ENCODE peak calls at places on chromosomes 1 and 21, in nine cellular contexts. One of them, this sample, is unnamed.

GRCh38 chr1:198932351-198932991 is 293.6 kb downstream of the PTPRC start:
- DNase-seq in HCT116: peak; percentile 56
- DNase-seq in right lobe of liver: no peak
- DNase-seq in nucleus accumbens: no peak
- DNase-seq in GM04504: no peak
- DNase-seq in HFF-Myc: no peak
- DNase-seq in nephron progenitor cell: no peak
- DNase-seq in retinal pigment epithelial cell: no peak
- DNase-seq in breast epithelium: no peak
- DNase-seq in this sample: no peak

GRCh38 chr21:42527127-42527488 is 13.5 kb downstream of the SLC37A1 start:
- DNase-seq in HCT116: no peak
- DNase-seq in right lobe of liver: no peak
- DNase-seq in nucleus accumbens: no peak
- DNase-seq in GM04504: no peak
- DNase-seq in HFF-Myc: no peak
- DNase-seq in nephron progenitor cell: no peak
- DNase-seq in retinal pigment epithelial cell: no peak
- DNase-seq in breast epithelium: peak; percentile 13
- DNase-seq in this sample: no peak

GRCh38 chr1:96306809-96307208 is 414.8 kb upstream of the PTBP2 start:
- DNase-seq in HCT116: no peak
- DNase-seq in right lobe of liver: no peak
- DNase-seq in nucleus accumbens: no peak
- DNase-seq in GM04504: peak; percentile 24
- DNase-seq in HFF-Myc: no peak
- DNase-seq in nephron progenitor cell: no peak
- DNase-seq in retinal pigment epithelial cell: no peak
- DNase-seq in breast epithelium: no peak
- DNase-seq in this sample: no peak

GRCh38 chr21:36193200-36193599 is 36.6 kb downstream of the DOP1B start:
- DNase-seq in HCT116: no peak
- DNase-seq in right lobe of liver: no peak
- DNase-seq in nucleus accumbens: no peak
- DNase-seq in GM04504: no peak
- DNase-seq in HFF-Myc: no peak
- DNase-seq in nephron progenitor cell: no peak
- DNase-seq in retinal pigment epithelial cell: no peak
- DNase-seq in breast epithelium: peak; percentile 23
- DNase-seq in this sample: no peak

GRCh38 chr1:207298186-207298585 is 23.3 kb upstream of the CD55 start:
- DNase-seq in HCT116: no peak
- DNase-seq in right lobe of liver: no peak
- DNase-seq in nucleus accumbens: no peak
- DNase-seq in GM04504: no peak
- DNase-seq in HFF-Myc: no peak
- DNase-seq in nephron progenitor cell: no peak
- DNase-seq in retinal pigment epithelial cell: no peak
- DNase-seq in breast epithelium: no peak
- DNase-seq in this sample: no peak

GRCh38 chr21:42975886-42976608 is 1.7 kb downstream of the PKNOX1 start:
- DNase-seq in HCT116: no peak
- DNase-seq in right lobe of liver: no peak
- DNase-seq in nucleus accumbens: no peak
- DNase-seq in GM04504: no peak
- DNase-seq in HFF-Myc: no peak
- DNase-seq in nephron progenitor cell: no peak
- DNase-seq in retinal pigment epithelial cell: no peak
- DNase-seq in breast epithelium: no peak
- DNase-seq in this sample: no peak

GRCh38 chr1:184686540-184686939 is 68.1 kb downstream of the EDEM3 start:
- DNase-seq in HCT116: no peak
- DNase-seq in right lobe of liver: no peak
- DNase-seq in nucleus accumbens: no peak
- DNase-seq in GM04504: no peak
- DNase-seq in HFF-Myc: no peak
- DNase-seq in nephron progenitor cell: no peak
- DNase-seq in retinal pigment epithelial cell: peak; percentile 35
- DNase-seq in breast epithelium: no peak
- DNase-seq in this sample: no peak

GRCh38 chr21:41458559-41458958 is 32.5 kb downstream of the MX1 start:
- DNase-seq in HCT116: no peak
- DNase-seq in right lobe of liver: no peak
- DNase-seq in nucleus accumbens: no peak
- DNase-seq in GM04504: no peak
- DNase-seq in HFF-Myc: no peak
- DNase-seq in nephron progenitor cell: no peak
- DNase-seq in retinal pigment epithelial cell: no peak
- DNase-seq in breast epithelium: no peak
- DNase-seq in this sample: no peak

GRCh38 chr1:174954686-174955669 is 44.8 kb upstream of the CACYBP start:
- DNase-seq in HCT116: no peak
- DNase-seq in right lobe of liver: no peak
- DNase-seq in nucleus accumbens: no peak
- DNase-seq in GM04504: no peak
- DNase-seq in HFF-Myc: no peak
- DNase-seq in nephron progenitor cell: no peak
- DNase-seq in retinal pigment epithelial cell: no peak
- DNase-seq in breast epithelium: no peak
- DNase-seq in this sample: no peak

GRCh38 chr1:27562021-27562420 is 41.9 kb downstream of the AHDC1 start:
- DNase-seq in HCT116: no peak
- DNase-seq in right lobe of liver: no peak
- DNase-seq in nucleus accumbens: no peak
- DNase-seq in GM04504: no peak
- DNase-seq in HFF-Myc: no peak
- DNase-seq in nephron progenitor cell: no peak
- DNase-seq in retinal pigment epithelial cell: no peak
- DNase-seq in breast epithelium: no peak
- DNase-seq in this sample: no peak

GRCh38 chr1:147109762-147110161 is 62.5 kb downstream of the PRKAB2 start:
- DNase-seq in HCT116: no peak
- DNase-seq in right lobe of liver: peak; percentile 90
- DNase-seq in nucleus accumbens: no peak
- DNase-seq in GM04504: no peak
- DNase-seq in HFF-Myc: no peak
- DNase-seq in nephron progenitor cell: no peak
- DNase-seq in retinal pigment epithelial cell: no peak
- DNase-seq in breast epithelium: peak; percentile 26
- DNase-seq in this sample: no peak

GRCh38 chr1:231134624-231135023 is 27.2 kb upstream of the TRIM67 start:
- DNase-seq in HCT116: no peak
- DNase-seq in right lobe of liver: no peak
- DNase-seq in nucleus accumbens: no peak
- DNase-seq in GM04504: no peak
- DNase-seq in HFF-Myc: no peak
- DNase-seq in nephron progenitor cell: no peak
- DNase-seq in retinal pigment epithelial cell: no peak
- DNase-seq in breast epithelium: no peak
- DNase-seq in this sample: no peak

GRCh38 chr21:44972301-44972814 is 32.5 kb downstream of the SLX9 start:
- DNase-seq in HCT116: no peak
- DNase-seq in right lobe of liver: no peak
- DNase-seq in nucleus accumbens: no peak
- DNase-seq in GM04504: no peak
- DNase-seq in HFF-Myc: no peak
- DNase-seq in nephron progenitor cell: no peak
- DNase-seq in retinal pigment epithelial cell: no peak
- DNase-seq in breast epithelium: no peak
- DNase-seq in this sample: no peak

GRCh38 chr1:212060632-212061472 is 25.3 kb downstream of the DTL start:
- DNase-seq in HCT116: no peak
- DNase-seq in right lobe of liver: no peak
- DNase-seq in nucleus accumbens: no peak
- DNase-seq in GM04504: no peak
- DNase-seq in HFF-Myc: no peak
- DNase-seq in nephron progenitor cell: no peak
- DNase-seq in retinal pigment epithelial cell: no peak
- DNase-seq in breast epithelium: no peak
- DNase-seq in this sample: no peak

GRCh38 chr1:200364121-200364759 is 45.6 kb downstream of the ZNF281 start:
- DNase-seq in HCT116: no peak
- DNase-seq in right lobe of liver: no peak
- DNase-seq in nucleus accumbens: no peak
- DNase-seq in GM04504: no peak
- DNase-seq in HFF-Myc: no peak
- DNase-seq in nephron progenitor cell: no peak
- DNase-seq in retinal pigment epithelial cell: no peak
- DNase-seq in breast epithelium: no peak
- DNase-seq in this sample: no peak

GRCh38 chr1:112878321-112878720 is 77.7 kb downstream of the SLC16A1 start:
- DNase-seq in HCT116: no peak
- DNase-seq in right lobe of liver: no peak
- DNase-seq in nucleus accumbens: no peak
- DNase-seq in GM04504: no peak
- DNase-seq in HFF-Myc: no peak
- DNase-seq in nephron progenitor cell: no peak
- DNase-seq in retinal pigment epithelial cell: no peak
- DNase-seq in breast epithelium: no peak
- DNase-seq in this sample: no peak

GRCh38 chr1:12650001-12650421 is 6.1 kb downstream of the AADACL4 start:
- DNase-seq in HCT116: no peak
- DNase-seq in right lobe of liver: no peak
- DNase-seq in nucleus accumbens: no peak
- DNase-seq in GM04504: no peak
- DNase-seq in HFF-Myc: peak; percentile 3
- DNase-seq in nephron progenitor cell: no peak
- DNase-seq in retinal pigment epithelial cell: peak; percentile 68
- DNase-seq in breast epithelium: no peak
- DNase-seq in this sample: no peak

GRCh38 chr1:246000638-246001015 is 506.5 kb downstream of the SMYD3 start:
- DNase-seq in HCT116: no peak
- DNase-seq in right lobe of liver: no peak
- DNase-seq in nucleus accumbens: no peak
- DNase-seq in GM04504: no peak
- DNase-seq in HFF-Myc: no peak
- DNase-seq in nephron progenitor cell: no peak
- DNase-seq in retinal pigment epithelial cell: no peak
- DNase-seq in breast epithelium: no peak
- DNase-seq in this sample: no peak

GRCh38 chr1:41483960-41484844 is at the start of gene EDN2:
- DNase-seq in HCT116: no peak
- DNase-seq in right lobe of liver: peak; percentile 90
- DNase-seq in nucleus accumbens: no peak
- DNase-seq in GM04504: no peak
- DNase-seq in HFF-Myc: no peak
- DNase-seq in nephron progenitor cell: no peak
- DNase-seq in retinal pigment epithelial cell: no peak
- DNase-seq in breast epithelium: peak; percentile 74
- DNase-seq in this sample: no peak

GRCh38 chr1:29969576-29969975 is 733.3 kb downstream of the PTPRU start:
- DNase-seq in HCT116: no peak
- DNase-seq in right lobe of liver: no peak
- DNase-seq in nucleus accumbens: no peak
- DNase-seq in GM04504: no peak
- DNase-seq in HFF-Myc: no peak
- DNase-seq in nephron progenitor cell: no peak
- DNase-seq in retinal pigment epithelial cell: no peak
- DNase-seq in breast epithelium: no peak
- DNase-seq in this sample: no peak

GRCh38 chr1:118028267-118028666 is 98.7 kb downstream of the WDR3 start:
- DNase-seq in HCT116: no peak
- DNase-seq in right lobe of liver: no peak
- DNase-seq in nucleus accumbens: no peak
- DNase-seq in GM04504: no peak
- DNase-seq in HFF-Myc: no peak
- DNase-seq in nephron progenitor cell: no peak
- DNase-seq in retinal pigment epithelial cell: no peak
- DNase-seq in breast epithelium: no peak
- DNase-seq in this sample: no peak

GRCh38 chr1:245086389-245086969 is 68.3 kb upstream of the KIF26B start:
- DNase-seq in HCT116: no peak
- DNase-seq in right lobe of liver: no peak
- DNase-seq in nucleus accumbens: no peak
- DNase-seq in GM04504: peak; percentile 22
- DNase-seq in HFF-Myc: no peak
- DNase-seq in nephron progenitor cell: no peak
- DNase-seq in retinal pigment epithelial cell: no peak
- DNase-seq in breast epithelium: no peak
- DNase-seq in this sample: no peak

GRCh38 chr1:209513226-209513625 is 70.3 kb upstream of the CAMK1G start:
- DNase-seq in HCT116: peak; percentile 48
- DNase-seq in right lobe of liver: no peak
- DNase-seq in nucleus accumbens: no peak
- DNase-seq in GM04504: no peak
- DNase-seq in HFF-Myc: peak; percentile 12
- DNase-seq in nephron progenitor cell: peak; percentile 12
- DNase-seq in retinal pigment epithelial cell: peak; percentile 4
- DNase-seq in breast epithelium: no peak
- DNase-seq in this sample: no peak

GRCh38 chr1:55446351-55446750 is 231.2 kb upstream of the USP24 start:
- DNase-seq in HCT116: no peak
- DNase-seq in right lobe of liver: no peak
- DNase-seq in nucleus accumbens: no peak
- DNase-seq in GM04504: peak; percentile 18
- DNase-seq in HFF-Myc: no peak
- DNase-seq in nephron progenitor cell: no peak
- DNase-seq in retinal pigment epithelial cell: no peak
- DNase-seq in breast epithelium: no peak
- DNase-seq in this sample: no peak

GRCh38 chr1:20717452-20718342 is at the start of gene KIF17:
- DNase-seq in HCT116: no peak
- DNase-seq in right lobe of liver: peak; percentile 89
- DNase-seq in nucleus accumbens: peak; percentile 18
- DNase-seq in GM04504: peak; percentile 50
- DNase-seq in HFF-Myc: no peak
- DNase-seq in nephron progenitor cell: peak; percentile 88
- DNase-seq in retinal pigment epithelial cell: no peak
- DNase-seq in breast epithelium: peak; percentile 32
- DNase-seq in this sample: peak; percentile 51

GRCh38 chr1:59229138-59229537 is 67.8 kb upstream of the FGGY start:
- DNase-seq in HCT116: no peak
- DNase-seq in right lobe of liver: no peak
- DNase-seq in nucleus accumbens: no peak
- DNase-seq in GM04504: peak; percentile 10
- DNase-seq in HFF-Myc: no peak
- DNase-seq in nephron progenitor cell: no peak
- DNase-seq in retinal pigment epithelial cell: no peak
- DNase-seq in breast epithelium: no peak
- DNase-seq in this sample: no peak

GRCh38 chr1:43880604-43881003 is 53.0 kb upstream of the ARTN start:
- DNase-seq in HCT116: no peak
- DNase-seq in right lobe of liver: no peak
- DNase-seq in nucleus accumbens: no peak
- DNase-seq in GM04504: no peak
- DNase-seq in HFF-Myc: no peak
- DNase-seq in nephron progenitor cell: no peak
- DNase-seq in retinal pigment epithelial cell: no peak
- DNase-seq in breast epithelium: no peak
- DNase-seq in this sample: no peak

GRCh38 chr1:219847215-219847855 is 81.0 kb downstream of the SLC30A10 start:
- DNase-seq in HCT116: no peak
- DNase-seq in right lobe of liver: no peak
- DNase-seq in nucleus accumbens: no peak
- DNase-seq in GM04504: no peak
- DNase-seq in HFF-Myc: peak; percentile 1
- DNase-seq in nephron progenitor cell: no peak
- DNase-seq in retinal pigment epithelial cell: no peak
- DNase-seq in breast epithelium: no peak
- DNase-seq in this sample: no peak

GRCh38 chr1:111030590-111030989 is 66.9 kb upstream of the LRIF1 start:
- DNase-seq in HCT116: peak; percentile 49
- DNase-seq in right lobe of liver: no peak
- DNase-seq in nucleus accumbens: no peak
- DNase-seq in GM04504: peak; percentile 17
- DNase-seq in HFF-Myc: peak; percentile 31
- DNase-seq in nephron progenitor cell: peak; percentile 33
- DNase-seq in retinal pigment epithelial cell: no peak
- DNase-seq in breast epithelium: no peak
- DNase-seq in this sample: no peak

GRCh38 chr1:46527474-46528296 is 23.8 kb downstream of the KNCN start:
- DNase-seq in HCT116: peak; percentile 54
- DNase-seq in right lobe of liver: peak; percentile 79
- DNase-seq in nucleus accumbens: peak; percentile 44
- DNase-seq in GM04504: peak; percentile 47
- DNase-seq in HFF-Myc: no peak
- DNase-seq in nephron progenitor cell: peak; percentile 86
- DNase-seq in retinal pigment epithelial cell: no peak
- DNase-seq in breast epithelium: peak; percentile 67
- DNase-seq in this sample: peak; percentile 81